ENCODE peak calls at places on chromosomes 1 and 21, in seven cellular contexts. G is AG09319, Y is AG04450, R is A549, O is fibroblast of lung, M is neural progenitor cell, A is GM12865. V is an unnamed sample.

GRCh38 chr21:45074048-45074817 is at the start of gene ADARB1:
- DNase-seq in G (no peak), Y (no peak), R (peak), O (peak), M (peak), A (peak), V (peak)

GRCh38 chr1:75791022-75791421 is 5.0 kb downstream of the RABGGTB start:
- DNase-seq in G (no peak), Y (no peak), R (no peak), O (peak), M (no peak), A (no peak), V (no peak)

GRCh38 chr1:19864304-19865160 is 17.7 kb upstream of the OTUD3 start:
- DNase-seq in G (no peak), Y (no peak), R (no peak), O (no peak), M (no peak), A (no peak), V (no peak)

GRCh38 chr1:7503691-7504437 is 267.2 kb upstream of the VAMP3 start:
- DNase-seq in G (no peak), Y (no peak), R (no peak), O (no peak), M (no peak), A (no peak), V (no peak)

GRCh38 chr1:2977886-2978611 is 43.2 kb upstream of the ACTRT2 start:
- DNase-seq in G (no peak), Y (no peak), R (no peak), O (no peak), M (no peak), A (no peak), V (no peak)

GRCh38 chr1:2271134-2271785 is 43.1 kb downstream of the SKI start:
- DNase-seq in G (no peak), Y (no peak), R (no peak), O (no peak), M (peak), A (no peak), V (peak)

GRCh38 chr1:70504821-70505193 is 93.7 kb downstream of the CTH start:
- DNase-seq in G (no peak), Y (no peak), R (no peak), O (peak), M (no peak), A (peak), V (no peak)

GRCh38 chr1:45266151-45266801 is 59.9 kb upstream of the ZSWIM5 start:
- DNase-seq in G (peak), Y (peak), R (peak), O (peak), M (no peak), A (no peak), V (no peak)

GRCh38 chr1:26666855-26667254 is 29.0 kb upstream of the ARID1A start:
- DNase-seq in G (no peak), Y (no peak), R (no peak), O (peak), M (no peak), A (no peak), V (no peak)

GRCh38 chr21:38869196-38869595 is 63.5 kb downstream of the ETS2 start:
- DNase-seq in G (no peak), Y (no peak), R (no peak), O (no peak), M (no peak), A (no peak), V (no peak)

GRCh38 chr1:212700892-212701819 is 1.5 kb upstream of the BATF3 start:
- DNase-seq in G (no peak), Y (peak), R (peak), O (peak), M (peak), A (peak), V (peak)

GRCh38 chr1:24830680-24831272 is 85.5 kb downstream of the CLIC4 start:
- DNase-seq in G (peak), Y (peak), R (peak), O (peak), M (peak), A (peak), V (no peak)

GRCh38 chr1:71777094-71777493 is 505.2 kb downstream of the NEGR1 start:
- DNase-seq in G (no peak), Y (no peak), R (no peak), O (no peak), M (no peak), A (no peak), V (no peak)

GRCh38 chr1:17875171-17875881 is 120.2 kb downstream of the ACTL8 start:
- DNase-seq in G (no peak), Y (no peak), R (no peak), O (peak), M (no peak), A (no peak), V (no peak)

GRCh38 chr1:229845410-229846138 is 219.5 kb downstream of the URB2 start:
- DNase-seq in G (no peak), Y (no peak), R (no peak), O (no peak), M (no peak), A (no peak), V (no peak)

GRCh38 chr1:89780721-89781120 is 40.1 kb upstream of the LRRC8D start:
- DNase-seq in G (peak), Y (no peak), R (peak), O (peak), M (no peak), A (peak), V (no peak)

GRCh38 chr1:209674957-209675566 is at the start of gene G0S2:
- DNase-seq in G (no peak), Y (no peak), R (no peak), O (peak), M (peak), A (no peak), V (peak)

GRCh38 chr1:209672705-209673630 is 2.2 kb upstream of the G0S2 start:
- DNase-seq in G (no peak), Y (no peak), R (no peak), O (no peak), M (no peak), A (peak), V (no peak)

GRCh38 chr1:209673631-209674417 is 1.4 kb upstream of the G0S2 start:
- DNase-seq in G (peak), Y (no peak), R (no peak), O (no peak), M (no peak), A (no peak), V (no peak)

GRCh38 chr1:209678981-209679539 is 3.8 kb downstream of the G0S2 start:
- DNase-seq in G (no peak), Y (no peak), R (no peak), O (no peak), M (no peak), A (no peak), V (no peak)

DNA sequence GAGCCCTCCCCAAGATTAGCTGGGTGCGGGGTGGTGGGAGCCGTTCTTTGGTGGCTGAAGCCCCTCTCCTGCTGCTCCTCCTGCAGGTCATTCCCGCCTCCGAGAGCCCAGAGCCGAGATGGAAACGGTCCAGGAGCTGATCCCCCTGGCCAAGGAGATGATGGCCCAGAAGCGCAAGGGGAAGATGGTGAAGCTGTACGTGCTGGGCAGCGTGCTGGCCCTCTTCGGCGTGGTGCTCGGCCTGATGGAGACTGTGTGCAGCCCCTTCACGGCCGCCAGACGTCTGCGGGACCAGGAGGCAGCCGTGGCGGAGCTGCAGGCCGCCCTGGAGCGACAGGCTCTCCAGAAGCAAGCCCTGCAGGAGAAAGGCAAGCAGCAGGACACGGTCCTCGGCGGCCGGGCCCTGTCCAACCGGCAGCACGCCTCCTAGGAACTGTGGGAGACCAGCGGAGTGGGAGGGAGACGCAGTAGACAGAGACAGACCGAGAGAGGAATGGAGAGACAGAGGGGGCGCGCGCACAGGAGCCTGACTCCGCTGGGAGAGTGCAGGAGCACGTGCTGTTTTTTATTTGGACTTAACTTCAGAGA is 449 bp downstream of the G0S2 start:
- DNase-seq in G (no peak), Y (no peak), R (no peak), O (peak), M (peak), A (no peak), V (peak)
- TF ChIP-seq CTCF in G (no peak), Y (no peak), R (no peak), O (no peak), M (no peak), A (no peak), V (peak)

DNA sequence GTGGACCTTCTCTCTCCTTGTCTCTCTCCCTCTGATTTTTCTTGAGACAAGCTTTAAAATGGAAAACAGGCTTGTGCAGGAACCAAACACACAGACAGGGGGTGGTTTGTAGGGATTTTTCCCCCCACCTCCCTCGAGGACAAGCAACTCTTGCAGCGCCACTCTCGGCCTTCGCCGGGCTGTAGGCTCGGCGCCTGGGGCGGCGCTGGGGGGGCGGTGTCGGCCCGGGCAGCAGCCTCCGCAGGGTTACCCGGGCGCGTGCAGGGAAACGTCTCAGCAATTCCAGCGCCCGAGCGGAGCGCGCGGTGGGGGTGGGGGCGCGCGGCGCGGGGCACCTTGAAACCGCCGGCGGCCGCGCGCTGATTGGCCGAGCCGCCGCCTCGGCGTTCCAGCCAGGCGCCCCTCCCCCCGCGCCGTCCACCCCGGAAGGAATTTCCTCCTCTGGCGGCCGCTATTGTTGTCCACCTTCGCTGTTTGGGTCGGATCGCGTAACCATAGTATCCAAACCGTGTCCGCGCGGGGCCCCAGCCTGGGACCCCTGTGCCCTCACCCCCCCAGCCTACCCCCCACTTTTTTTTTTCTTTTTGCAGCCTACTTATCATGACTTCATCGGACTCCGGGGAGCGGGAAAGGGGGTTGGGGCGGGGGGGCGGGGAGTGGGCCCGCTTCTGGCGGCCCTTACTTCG is 59.8 kb upstream of the ACOT11 start:
- DNase-seq in G (peak), Y (peak), R (peak), O (peak), M (peak), A (peak), V (peak)
- TF ChIP-seq CTCF in G (no peak), Y (peak), R (no peak), O (no peak), M (peak), A (no peak), V (peak)

GRCh38 chr1:14606632-14607031 is 8.1 kb downstream of the KAZN start:
- DNase-seq in G (no peak), Y (no peak), R (no peak), O (no peak), M (peak), A (peak), V (no peak)
- TF ChIP-seq CTCF in G (peak), Y (peak), R (no peak), O (no peak), M (peak), A (peak), V (peak)

DNA sequence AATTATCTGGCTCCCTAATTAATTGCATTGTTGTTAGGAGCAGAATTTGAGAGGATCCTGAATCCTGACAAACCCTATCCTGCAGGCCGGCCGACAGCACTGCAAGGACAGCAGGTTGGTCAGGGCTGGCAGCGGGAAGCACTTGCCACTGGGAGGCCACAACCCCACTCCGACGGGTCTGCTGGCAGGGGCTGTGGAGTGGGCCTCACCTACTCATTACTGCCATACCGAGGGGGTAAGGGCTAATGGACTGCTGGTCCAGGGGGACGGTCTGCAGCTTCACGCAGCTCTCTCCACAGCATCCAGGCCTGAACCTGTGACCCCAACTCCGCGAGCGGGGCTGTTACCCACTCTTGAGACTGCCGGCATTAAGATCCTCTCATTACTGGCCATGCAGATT is 501.4 kb downstream of the OMA1 start:
- DNase-seq in G (no peak), Y (no peak), R (no peak), O (no peak), M (no peak), A (no peak), V (no peak)
- TF ChIP-seq CTCF in G (no peak), Y (no peak), R (no peak), O (no peak), M (no peak), A (no peak), V (no peak)

DNA sequence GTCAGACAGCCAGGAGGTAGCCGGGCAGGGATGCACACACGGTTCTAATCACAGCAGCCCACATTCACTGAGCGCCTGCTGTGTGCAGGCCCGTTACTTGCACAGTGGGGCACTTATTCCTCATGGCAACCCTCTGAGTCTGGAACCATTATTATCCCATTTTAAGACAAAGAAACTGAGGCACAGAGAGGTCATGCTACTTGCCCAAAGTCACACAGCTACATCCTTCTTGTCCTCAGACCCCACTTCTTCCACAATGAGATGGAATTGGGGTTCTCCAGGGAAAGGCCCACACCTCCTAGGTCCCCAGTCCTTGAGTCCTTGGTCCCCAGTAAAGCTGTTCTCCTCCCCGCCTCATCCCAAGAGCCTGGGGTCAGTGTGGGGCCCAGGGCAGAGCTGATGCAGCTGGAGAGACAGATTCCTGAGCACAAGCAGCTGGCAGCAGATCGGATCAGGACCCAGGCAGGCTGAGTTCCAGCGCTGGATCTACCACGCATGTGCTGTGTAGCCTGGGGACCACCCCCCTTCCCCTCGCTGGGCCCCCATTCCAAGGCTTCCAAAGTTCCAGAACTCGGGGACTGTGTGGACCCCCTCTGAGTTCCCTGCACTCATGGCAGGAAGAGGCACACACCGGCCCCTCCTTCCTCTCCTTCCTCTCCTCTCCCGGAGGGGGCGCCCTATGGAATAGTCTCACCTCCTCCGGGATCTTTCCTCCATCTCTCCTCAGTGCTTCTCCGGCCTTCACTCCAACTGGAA is 393.4 kb downstream of the MATN1 start:
- DNase-seq in G (no peak), Y (no peak), R (no peak), O (no peak), M (no peak), A (no peak), V (no peak)
- TF ChIP-seq CTCF in G (no peak), Y (no peak), R (no peak), O (no peak), M (peak), A (no peak), V (no peak)

GRCh38 chr1:204935155-204935554 is 64.5 kb downstream of the NFASC start:
- DNase-seq in G (no peak), Y (no peak), R (no peak), O (no peak), M (no peak), A (no peak), V (no peak)

GRCh38 chr1:204937901-204938300 is 67.2 kb downstream of the NFASC start:
- DNase-seq in G (no peak), Y (no peak), R (no peak), O (no peak), M (no peak), A (no peak), V (no peak)

GRCh38 chr1:204940591-204940990 is 69.9 kb downstream of the NFASC start:
- DNase-seq in G (no peak), Y (no peak), R (no peak), O (no peak), M (no peak), A (no peak), V (no peak)

GRCh38 chr1:204932573-204932909 is 61.9 kb downstream of the NFASC start:
- DNase-seq in G (no peak), Y (no peak), R (no peak), O (no peak), M (no peak), A (no peak), V (no peak)

GRCh38 chr1:204936765-204937164 is 66.1 kb downstream of the NFASC start:
- DNase-seq in G (no peak), Y (no peak), R (no peak), O (no peak), M (no peak), A (no peak), V (no peak)
- TF ChIP-seq CTCF in G (no peak), Y (no peak), R (no peak), O (no peak), M (no peak), A (no peak), V (no peak)

DNA sequence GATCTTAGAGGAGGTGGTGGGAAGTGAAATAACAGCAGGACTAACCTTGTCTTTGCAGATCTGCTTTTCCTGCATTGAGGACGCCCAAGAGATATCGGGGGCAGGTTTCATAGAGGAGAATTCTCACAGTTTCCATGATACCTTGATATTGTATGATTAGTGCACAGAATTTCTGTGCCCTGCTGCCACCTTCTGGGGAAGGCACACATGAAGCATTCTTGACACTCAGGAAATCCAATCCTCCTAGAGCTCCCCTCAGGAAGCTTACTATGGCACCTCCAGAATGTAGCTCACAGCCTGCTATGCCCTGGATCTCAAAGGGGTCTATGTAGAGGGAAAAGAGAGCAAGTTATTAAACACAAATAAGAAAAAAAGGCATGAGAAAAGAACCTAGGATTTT is 1.5 kb downstream of the CD1B start:
- DNase-seq in G (no peak), Y (no peak), R (peak), O (no peak), M (peak), A (peak), V (no peak)
- TF ChIP-seq CTCF in G (no peak), Y (no peak), R (peak), O (no peak), M (peak), A (peak), V (no peak)

V was measured in neural crest cell.